ENCODE peak calls at places on chromosomes 6 and 20, in five cellular contexts. One of them, this sample, is unnamed.

GRCh38 chr6:54060286-54060685 is 51.0 kb upstream of the MLIP start:
- DNase-seq in left ventricle myocardium inferior: no peak
- DNase-seq in aorta: no peak
- DNase-seq in hepatocyte: no peak
- DNase-seq in breast epithelium: no peak
- DNase-seq in this sample: peak; percentile 89

GRCh38 chr6:32192608-32193039 is at the start of gene GPSM3:
- DNase-seq in hepatocyte: no peak
- DNase-seq in aorta: peak; percentile 79
- DNase-seq in left ventricle myocardium inferior: peak; percentile 73
- DNase-seq in breast epithelium: no peak
- DNase-seq in this sample: peak; percentile 70

GRCh38 chr20:17617212-17617867 is 47.5 kb downstream of the DSTN start:
- DNase-seq in breast epithelium: peak; percentile 59
- DNase-seq in aorta: peak; percentile 67
- DNase-seq in left ventricle myocardium inferior: peak; percentile 56
- DNase-seq in hepatocyte: peak; percentile 58
- DNase-seq in this sample: peak; percentile 77

GRCh38 chr6:85669735-85670194 is 27.1 kb upstream of the SYNCRIP start:
- DNase-seq in left ventricle myocardium inferior: no peak
- DNase-seq in breast epithelium: no peak
- DNase-seq in aorta: no peak
- DNase-seq in hepatocyte: no peak
- DNase-seq in this sample: peak; percentile 36

GRCh38 chr6:28000351-28001045 is 43.5 kb downstream of the OR2B6 start:
- DNase-seq in left ventricle myocardium inferior: no peak
- DNase-seq in aorta: no peak
- DNase-seq in hepatocyte: no peak
- DNase-seq in breast epithelium: no peak
- DNase-seq in this sample: no peak

GRCh38 chr20:13220194-13220856 is 749 bp upstream of the ISM1 start:
- DNase-seq in hepatocyte: peak; percentile 53
- DNase-seq in aorta: peak; percentile 82
- DNase-seq in left ventricle myocardium inferior: peak; percentile 45
- DNase-seq in breast epithelium: peak; percentile 71
- DNase-seq in this sample: peak; percentile 69

GRCh38 chr20:61420056-61420455 is 168.0 kb downstream of the CDH4 start:
- DNase-seq in aorta: no peak
- DNase-seq in hepatocyte: no peak
- DNase-seq in breast epithelium: no peak
- DNase-seq in left ventricle myocardium inferior: no peak
- DNase-seq in this sample: no peak

GRCh38 chr6:92979281-92979680 is 440.1 kb downstream of the EPHA7 start:
- DNase-seq in breast epithelium: no peak
- DNase-seq in left ventricle myocardium inferior: no peak
- DNase-seq in aorta: no peak
- DNase-seq in hepatocyte: peak; percentile 11
- DNase-seq in this sample: peak; percentile 16

GRCh38 chr6:150865406-150866146 is at the start of gene MTHFD1L:
- DNase-seq in left ventricle myocardium inferior: peak; percentile 71
- DNase-seq in aorta: peak; percentile 89
- DNase-seq in hepatocyte: peak; percentile 93
- DNase-seq in breast epithelium: peak; percentile 49
- DNase-seq in this sample: peak; percentile 88

GRCh38 chr6:43264599-43264998 is 21.3 kb downstream of the TTBK1 start:
- DNase-seq in breast epithelium: no peak
- DNase-seq in hepatocyte: no peak
- DNase-seq in aorta: no peak
- DNase-seq in left ventricle myocardium inferior: no peak
- DNase-seq in this sample: no peak

GRCh38 chr20:64238851-64239387 is 16.6 kb upstream of the PCMTD2 start:
- DNase-seq in breast epithelium: no peak
- DNase-seq in hepatocyte: no peak
- DNase-seq in aorta: no peak
- DNase-seq in left ventricle myocardium inferior: no peak
- DNase-seq in this sample: no peak

GRCh38 chr20:57612916-57613315 is 7.3 kb downstream of the ZBP1 start:
- DNase-seq in breast epithelium: no peak
- DNase-seq in left ventricle myocardium inferior: no peak
- DNase-seq in aorta: peak; percentile 19
- DNase-seq in hepatocyte: no peak
- DNase-seq in this sample: no peak

GRCh38 chr6:162543221-162543620 is 184.3 kb downstream of the PRKN start:
- DNase-seq in breast epithelium: no peak
- DNase-seq in left ventricle myocardium inferior: no peak
- DNase-seq in hepatocyte: no peak
- DNase-seq in aorta: no peak
- DNase-seq in this sample: no peak

GRCh38 chr6:16712250-16712930 is 48.9 kb downstream of the ATXN1 start:
- DNase-seq in breast epithelium: no peak
- DNase-seq in hepatocyte: no peak
- DNase-seq in aorta: no peak
- DNase-seq in left ventricle myocardium inferior: no peak
- DNase-seq in this sample: no peak

GRCh38 chr6:36867471-36868224 is 7.0 kb downstream of the PPIL1 start:
- DNase-seq in breast epithelium: no peak
- DNase-seq in left ventricle myocardium inferior: peak; percentile 52
- DNase-seq in hepatocyte: no peak
- DNase-seq in aorta: no peak
- DNase-seq in this sample: no peak

DNA sequence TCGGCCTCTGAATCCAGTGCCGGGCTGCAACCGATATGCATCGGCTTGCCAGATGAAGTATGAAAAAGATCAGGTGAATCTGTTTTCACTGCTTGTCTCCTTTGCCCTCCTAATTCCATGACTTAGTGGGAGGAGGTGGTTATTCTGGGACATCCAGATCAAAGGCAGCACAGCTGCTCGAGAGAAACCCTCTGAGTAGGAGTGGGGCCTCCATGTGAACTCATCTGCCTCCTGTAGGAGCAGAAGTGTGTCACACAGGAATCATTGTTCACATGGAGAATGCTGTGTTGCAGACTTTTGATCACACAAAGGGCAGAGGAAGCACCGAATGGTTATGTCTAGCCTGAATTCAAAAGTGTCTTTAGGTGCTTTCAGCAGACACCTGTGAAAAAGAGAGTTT is 73.1 kb upstream of the SLC22A1 start:
- DNase-seq in left ventricle myocardium inferior: no peak
- DNase-seq in hepatocyte: no peak
- DNase-seq in breast epithelium: no peak
- DNase-seq in aorta: no peak
- DNase-seq in this sample: no peak
- H3K36me3 ChIP-seq in left ventricle myocardium inferior: peaks cover 99% of the 10 kb centered on the region
- H3K36me3 ChIP-seq in hepatocyte: peaks cover 6% of the 10 kb centered on the region
- H3K36me3 ChIP-seq in breast epithelium: peaks cover 6% of the 10 kb centered on the region
- H3K36me3 ChIP-seq in aorta: peaks cover 19% of the 10 kb centered on the region
- H3K36me3 ChIP-seq in this sample: peaks cover 57% of the 10 kb centered on the region

GRCh38 chr20:62926229-62927127 is at the start of gene DIDO1:
- DNase-seq in left ventricle myocardium inferior: peak; percentile 89
- DNase-seq in breast epithelium: peak; percentile 85
- DNase-seq in aorta: peak; percentile 89
- DNase-seq in hepatocyte: peak; percentile 97
- DNase-seq in this sample: peak; percentile 93

GRCh38 chr20:62924567-62925419 is 1.5 kb downstream of the DIDO1 start:
- DNase-seq in left ventricle myocardium inferior: no peak
- DNase-seq in hepatocyte: peak; percentile 55
- DNase-seq in aorta: no peak
- DNase-seq in breast epithelium: peak; percentile 54
- DNase-seq in this sample: peak; percentile 39

GRCh38 chr20:62925420-62926228 is 681 bp downstream of the DIDO1 start:
- DNase-seq in aorta: no peak
- DNase-seq in left ventricle myocardium inferior: no peak
- DNase-seq in breast epithelium: no peak
- DNase-seq in hepatocyte: peak; percentile 49
- DNase-seq in this sample: peak; percentile 21

GRCh38 chr20:62922451-62922921 is 3.8 kb downstream of the DIDO1 start:
- DNase-seq in hepatocyte: no peak
- DNase-seq in aorta: no peak
- DNase-seq in left ventricle myocardium inferior: no peak
- DNase-seq in breast epithelium: no peak
- DNase-seq in this sample: no peak

DNA sequence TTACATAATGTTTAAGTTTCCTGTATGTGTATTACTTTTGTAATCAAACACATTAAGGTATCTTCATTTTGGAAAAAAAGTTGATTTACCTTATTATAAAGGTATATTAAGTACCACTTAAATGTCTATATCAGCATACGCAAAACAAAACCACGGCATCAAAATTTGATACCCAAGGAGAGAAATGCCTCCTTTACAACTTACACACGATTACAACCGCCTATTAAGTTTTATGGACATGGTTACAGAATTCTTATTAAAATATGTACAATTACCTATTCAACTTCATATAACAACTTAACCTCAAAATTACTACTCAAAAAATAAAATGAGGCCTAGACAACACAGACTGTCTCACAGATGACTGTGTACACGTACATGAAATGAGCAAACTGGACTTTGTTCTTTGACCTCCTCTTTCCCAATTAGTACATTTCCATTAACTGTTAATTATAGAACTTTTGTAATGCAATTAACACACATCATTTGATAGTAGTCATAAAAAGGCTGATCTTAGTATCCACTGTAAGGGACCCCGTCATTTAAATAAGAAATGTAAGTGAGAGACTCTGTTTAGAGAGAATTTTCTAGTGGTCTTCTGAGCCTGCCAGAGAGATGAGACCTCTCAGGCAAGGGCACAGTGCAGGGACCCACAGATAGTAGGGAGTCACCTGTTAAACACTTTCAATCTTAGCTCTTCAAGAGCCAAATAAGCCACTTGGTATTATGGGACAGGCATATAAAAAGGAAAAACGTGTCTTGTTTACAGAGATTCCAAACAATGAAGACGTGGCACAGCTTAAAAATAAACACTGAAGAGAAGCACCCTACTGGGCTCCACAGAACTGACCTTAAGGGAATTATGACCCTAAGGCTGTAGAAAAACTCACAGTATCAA is 2.4 kb downstream of the DIDO1 start:
- DNase-seq in aorta: no peak
- DNase-seq in breast epithelium: no peak
- DNase-seq in left ventricle myocardium inferior: no peak
- DNase-seq in hepatocyte: no peak
- DNase-seq in this sample: no peak
- H3K4me3 ChIP-seq in aorta: no peak overlapping the region
- H3K4me3 ChIP-seq in breast epithelium: peak overlapping the region; percentile 95
- H3K4me3 ChIP-seq in left ventricle myocardium inferior: peak overlapping the region; percentile 90
- H3K4me3 ChIP-seq in hepatocyte: peak overlapping the region; percentile 66
- H3K4me3 ChIP-seq in this sample: no peak overlapping the region

DNA sequence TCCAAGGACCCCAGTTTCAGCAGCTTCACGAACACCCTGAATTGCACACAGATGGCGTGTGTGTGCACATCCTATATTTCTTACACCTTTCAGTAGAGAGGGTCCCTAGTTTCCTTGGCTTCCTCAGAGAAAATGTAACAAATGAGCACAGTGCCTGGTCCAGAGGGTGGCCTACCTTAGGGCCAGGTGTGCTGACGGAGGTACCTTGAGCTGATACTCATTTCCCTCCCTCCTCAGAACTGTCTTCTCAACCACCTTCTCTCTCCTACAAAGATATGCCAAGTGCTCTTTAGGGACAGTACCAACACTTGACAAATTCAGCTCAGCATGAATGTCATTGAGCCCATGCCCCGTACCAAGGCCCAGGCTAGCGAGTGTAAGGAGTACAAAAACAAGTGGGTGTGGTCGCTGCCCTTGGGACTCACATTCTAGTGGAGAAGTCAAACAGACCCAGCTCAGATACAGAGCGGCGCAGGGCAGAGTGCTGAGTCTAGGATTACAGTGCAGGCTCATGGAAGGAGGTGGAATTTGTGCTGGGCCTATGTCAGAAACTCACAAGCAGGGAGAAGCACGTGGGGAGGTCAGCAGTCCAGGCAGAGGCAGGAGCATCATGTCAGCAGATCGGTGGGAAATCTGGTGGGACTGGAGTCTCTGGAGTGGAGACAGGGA is 9.6 kb upstream of the BPHL start:
- DNase-seq in aorta: no peak
- DNase-seq in hepatocyte: peak; percentile 52
- DNase-seq in left ventricle myocardium inferior: no peak
- DNase-seq in breast epithelium: no peak
- DNase-seq in this sample: no peak
- H3K36me3 ChIP-seq in aorta: peaks cover 8% of the 10 kb centered on the region
- H3K36me3 ChIP-seq in hepatocyte: no peaks in the 10 kb centered on the region
- H3K36me3 ChIP-seq in left ventricle myocardium inferior: peaks cover 98% of the 10 kb centered on the region
- H3K36me3 ChIP-seq in breast epithelium: peaks cover 8% of the 10 kb centered on the region
- H3K36me3 ChIP-seq in this sample: peaks cover 17% of the 10 kb centered on the region

GRCh38 chr6:33976425-33977360 is 169.2 kb downstream of the GRM4 start:
- DNase-seq in aorta: no peak
- DNase-seq in left ventricle myocardium inferior: no peak
- DNase-seq in hepatocyte: no peak
- DNase-seq in breast epithelium: no peak
- DNase-seq in this sample: no peak
- H3K4me3 ChIP-seq in aorta: no peak overlapping the region
- H3K4me3 ChIP-seq in left ventricle myocardium inferior: no peak overlapping the region
- H3K4me3 ChIP-seq in hepatocyte: no peak overlapping the region
- H3K4me3 ChIP-seq in breast epithelium: no peak overlapping the region
- H3K4me3 ChIP-seq in this sample: no peak overlapping the region

This sample was measured in cardiac muscle cell.